ENCODE peak calls at places on chromosomes 12 and 14, in seven cellular contexts. B, Y, Q, D, E, G and U are unnamed samples. For H3K9me3 and H3K4me1, the result is how much of the 10 kb centered on the place peaks cover.

GRCh38 chr12:45419317-45419716 is 203.4 kb downstream of the ANO6 start:
- DNase-seq in Y (no peak), G (no peak), E (no peak), B (no peak), D (no peak), Q (no peak), U (no peak)

GRCh38 chr12:94832780-94833760 is 170.4 kb downstream of the NDUFA12 start:
- DNase-seq in Y (no peak), Q (no peak), B (peak), D (no peak), G (peak), E (no peak), U (no peak)

GRCh38 chr12:47188576-47189441 is 109.0 kb upstream of the AMIGO2 start:
- DNase-seq in Q (no peak), D (no peak), B (no peak), Y (no peak), G (peak), E (no peak), U (no peak)

GRCh38 chr12:90233168-90234100 is 524.8 kb upstream of the ATP2B1 start:
- DNase-seq in B (no peak), E (no peak), D (no peak), Y (no peak), Q (no peak), G (peak), U (no peak)

GRCh38 chr14:20454359-20454644 is 310 bp downstream of the OSGEP start:
- DNase-seq in Q (peak), D (peak), E (no peak), Y (no peak), B (no peak), G (no peak), U (peak)

GRCh38 chr14:64973026-64973442 is 898 bp upstream of the RAB15 start:
- DNase-seq in D (no peak), Q (no peak), B (no peak), Y (peak), G (no peak), E (no peak), U (no peak)

GRCh38 chr12:13523926-13524325 is 327.4 kb downstream of the EMP1 start:
- DNase-seq in Y (no peak), E (no peak), B (no peak), Q (no peak), D (no peak), G (no peak), U (no peak)

GRCh38 chr14:30874120-30874998 is at the start of gene COCH:
- DNase-seq in B (peak), D (no peak), Y (no peak), E (no peak), G (no peak), Q (peak), U (peak)

GRCh38 chr12:45928309-45928708 is 62.1 kb downstream of the SCAF11 start:
- DNase-seq in D (no peak), Q (no peak), E (no peak), G (no peak), Y (no peak), B (no peak), U (no peak)

GRCh38 chr14:32075636-32076277 is 1.3 kb upstream of the ARHGAP5 start:
- DNase-seq in E (no peak), G (peak), Q (no peak), Y (peak), B (no peak), D (no peak), U (no peak)

GRCh38 chr12:98736352-98737326 is 91.5 kb downstream of the APAF1 start:
- DNase-seq in B (no peak), D (no peak), Y (no peak), G (no peak), E (no peak), Q (no peak), U (no peak)

GRCh38 chr12:47362131-47362686 is 282.4 kb upstream of the AMIGO2 start:
- DNase-seq in G (no peak), Q (no peak), Y (no peak), B (no peak), E (no peak), D (no peak), U (no peak)

GRCh38 chr14:100290607-100291304 is 15.5 kb downstream of the SLC25A29 start:
- DNase-seq in D (no peak), B (peak), Q (no peak), Y (no peak), E (no peak), G (no peak), U (no peak)

GRCh38 chr12:12723681-12724420 is 6.7 kb downstream of the CDKN1B start:
- DNase-seq in Y (peak), D (no peak), B (peak), E (no peak), Q (peak), G (peak), U (peak)

GRCh38 chr12:94644141-94644575 is 6.2 kb downstream of the TMCC3 start:
- DNase-seq in Y (no peak), G (peak), B (peak), E (peak), Q (no peak), D (peak), U (no peak)

GRCh38 chr12:8987163-8987562 is 2.2 kb upstream of the KLRG1 start:
- DNase-seq in E (no peak), D (no peak), B (no peak), Y (no peak), G (no peak), Q (no peak), U (no peak)

GRCh38 chr14:26960049-26960688 is 362.3 kb upstream of the NOVA1 start:
- DNase-seq in Q (no peak), E (no peak), G (no peak), D (no peak), Y (no peak), B (no peak), U (no peak)

GRCh38 chr12:32016680-32017482 is 57.7 kb downstream of the RESF1 start:
- DNase-seq in G (no peak), Q (no peak), D (no peak), B (no peak), Y (no peak), E (no peak), U (no peak)

GRCh38 chr12:72380441-72380840 is 108.3 kb downstream of the TRHDE start:
- DNase-seq in D (no peak), Q (no peak), E (no peak), G (no peak), Y (no peak), B (no peak), U (no peak)

GRCh38 chr14:68147331-68147730 is 327.8 kb downstream of the RAD51B start:
- DNase-seq in G (peak), E (no peak), Q (no peak), Y (no peak), D (no peak), B (no peak), U (no peak)

GRCh38 chr12:46562625-46563228 is 190.2 kb upstream of the SLC38A2 start:
- DNase-seq in Y (no peak), B (no peak), Q (no peak), D (peak), G (peak), E (no peak), U (no peak)

GRCh38 chr14:33134975-33135374 is 196.3 kb downstream of the NPAS3 start:
- DNase-seq in G (no peak), B (no peak), E (no peak), Q (no peak), Y (no peak), D (no peak), U (no peak)

GRCh38 chr12:88503344-88503743 is 76.9 kb downstream of the KITLG start:
- DNase-seq in Y (no peak), D (no peak), G (no peak), B (no peak), E (no peak), Q (no peak), U (no peak)

GRCh38 chr14:87131879-87132278 is 861.1 kb downstream of the GALC start:
- DNase-seq in E (no peak), Y (no peak), G (no peak), B (no peak), D (no peak), Q (no peak), U (no peak)

DNA sequence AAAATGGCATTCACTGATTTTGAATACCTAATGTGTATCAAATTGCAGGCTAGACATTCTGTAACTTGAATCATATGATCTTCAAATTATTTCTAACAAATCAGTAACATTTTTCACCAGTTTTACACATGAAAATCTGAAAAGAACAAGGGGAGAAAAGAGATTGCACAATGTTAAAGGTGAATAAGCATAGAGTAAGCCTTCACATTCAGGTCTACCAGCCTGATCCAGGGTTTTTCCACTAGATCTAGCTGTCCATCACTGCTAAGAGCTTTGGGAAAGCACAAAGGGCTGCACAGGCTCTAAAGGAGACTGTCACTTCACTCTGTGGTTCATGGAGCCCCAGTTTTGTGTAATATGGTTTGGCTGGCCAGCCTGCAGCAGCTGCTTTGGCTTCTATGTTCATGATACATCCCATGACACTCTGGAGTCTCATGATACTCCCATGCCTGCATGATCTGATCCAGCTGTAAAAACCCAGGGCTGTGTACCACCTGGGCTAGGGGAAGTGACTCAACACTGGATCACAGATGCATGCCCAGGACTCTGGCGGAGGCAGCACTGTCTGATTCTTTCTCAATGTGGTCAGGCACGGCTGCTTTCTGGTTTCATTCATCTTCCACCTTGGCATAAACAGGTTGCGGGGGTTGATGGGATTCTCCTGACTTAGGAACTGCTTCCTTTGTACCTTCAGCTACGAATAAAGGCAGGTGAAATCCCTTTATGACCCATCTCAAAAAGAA is 859.7 kb downstream of the GALC start:
- DNase-seq in G (no peak), E (no peak), Y (no peak), D (no peak), B (no peak), Q (no peak), U (no peak)
- H3K9me3 ChIP-seq in G (under half), E (under half), Y (under half), D (under half), B (under half), Q (under half), U (under half)

GRCh38 chr14:61569783-61570182 is 125.5 kb upstream of the HIF1A start:
- DNase-seq in D (no peak), G (peak), E (no peak), Y (peak), B (peak), Q (peak), U (no peak)
- H3K4me1 ChIP-seq in D (under half), G (under half), E (under half), Y (half or more), B (under half), Q (half or more), U (under half)

DNA sequence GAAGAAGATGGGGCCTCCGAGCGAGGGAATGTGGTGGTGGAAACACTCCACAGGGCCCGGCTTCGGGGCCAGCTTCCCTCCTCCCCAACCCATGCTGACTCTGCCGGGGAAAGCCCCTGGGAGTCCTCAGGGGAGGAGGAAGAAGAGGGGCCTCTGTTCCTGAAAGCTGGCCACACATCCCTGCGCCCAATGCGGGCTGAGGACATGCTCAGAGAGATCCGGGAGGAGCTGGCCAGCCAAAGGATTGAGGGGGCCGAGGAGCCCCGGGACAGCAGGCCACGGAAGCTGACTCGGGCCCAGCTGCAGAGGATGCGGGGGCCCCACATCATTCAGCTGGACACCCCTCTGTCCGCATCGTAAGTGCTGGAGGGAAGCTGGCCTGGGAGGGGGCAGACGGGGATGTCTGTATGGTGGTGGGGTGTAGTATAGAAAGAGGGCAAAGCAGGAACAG is 14.3 kb downstream of the TNFRSF1A start:
- DNase-seq in B (no peak), Y (no peak), E (no peak), Q (no peak), G (no peak), D (no peak), U (no peak)
- H3K27ac ChIP-seq in B (peak), Y (peak), E (no peak), Q (peak), G (no peak), D (peak), U (no peak)

DNA sequence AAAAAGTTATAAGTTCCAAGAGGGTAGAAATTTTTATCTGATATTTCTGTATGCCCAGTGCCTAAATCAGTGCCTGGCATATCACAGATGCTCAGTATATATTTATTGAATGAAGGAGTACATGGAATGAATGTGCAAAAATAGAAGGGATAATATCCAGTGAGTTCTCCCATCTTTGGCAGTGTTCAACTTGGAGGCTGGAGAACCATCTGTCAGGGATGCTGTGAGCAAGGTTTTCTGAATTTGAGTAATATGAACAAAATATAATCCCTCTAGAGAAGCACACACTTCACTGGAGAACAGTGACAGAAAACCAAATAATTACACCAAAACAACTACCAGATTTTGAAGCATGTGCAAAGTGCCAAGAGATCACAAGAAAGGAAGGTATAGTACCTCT is 11.7 kb downstream of the SLC8A3 start:
- DNase-seq in B (no peak), E (no peak), D (no peak), G (no peak), Y (no peak), Q (no peak), U (no peak)
- H3K9me3 ChIP-seq in B (under half), E (under half), D (under half), G (under half), Y (under half), Q (under half), U (under half)